ENCODE peak calls at places on chromosomes 3 and 15, in six cellular contexts. P, W, F, Q, U and C are unnamed samples.

GRCh38 chr3:82939491-82940097 is 1178.1 kb upstream of the GBE1 start:
- DNase-seq in P (no peak), F (no peak), U (no peak), Q (no peak), W (no peak), C (no peak)

GRCh38 chr3:119562307-119562961 is 3.0 kb upstream of the CD80 start:
- DNase-seq in P (no peak), W (peak; percentile 37), Q (no peak), F (no peak), U (no peak), C (no peak)

GRCh38 chr3:127085576-127085975 is 102.7 kb downstream of the PLXNA1 start:
- DNase-seq in P (no peak), U (no peak), Q (no peak), F (no peak), W (no peak), C (no peak)

GRCh38 chr15:65940618-65940909 is 71.3 kb downstream of the RAB11A start:
- DNase-seq in U (peak; percentile 13), F (no peak), W (no peak), Q (no peak), P (no peak), C (no peak)

GRCh38 chr3:51280171-51280570 is 104.9 kb upstream of the MANF start:
- DNase-seq in P (no peak), W (no peak), U (no peak), F (no peak), Q (no peak), C (no peak)

GRCh38 chr3:107675233-107675900 is 152.6 kb downstream of the BBX start:
- DNase-seq in U (no peak), P (no peak), Q (no peak), F (no peak), W (no peak), C (no peak)

GRCh38 chr15:38412466-38412865 is 41.5 kb upstream of the FAM98B start:
- DNase-seq in Q (no peak), U (no peak), F (no peak), W (no peak), P (no peak), C (no peak)

GRCh38 chr3:153753035-153753434 is 368.2 kb upstream of the ARHGEF26 start:
- DNase-seq in F (no peak), P (no peak), U (no peak), W (no peak), Q (no peak), C (no peak)

GRCh38 chr15:100703032-100703578 is 100.7 kb downstream of the ASB7 start:
- DNase-seq in P (peak; percentile 66), Q (no peak), F (peak; percentile 56), W (no peak), U (peak; percentile 93), C (peak; percentile 11)

GRCh38 chr15:91316123-91316522 is 216.1 kb downstream of the SV2B start:
- DNase-seq in W (peak; percentile 14), U (no peak), Q (no peak), P (no peak), F (no peak), C (peak; percentile 52)

GRCh38 chr3:67362686-67363085 is 291.7 kb downstream of the SUCLG2 start:
- DNase-seq in F (no peak), W (no peak), Q (no peak), U (peak; percentile 21), P (no peak), C (peak; percentile 65)

GRCh38 chr3:52495096-52495495 is at the start of gene STAB1:
- DNase-seq in U (no peak), P (peak; percentile 19), Q (no peak), F (no peak), W (no peak), C (no peak)
- H3K4me3 ChIP-seq in U (no peak within 1 kb of the TSS), P (no peak within 1 kb of the TSS), Q (peak within 1 kb of the TSS; percentile 53), F (no peak within 1 kb of the TSS), W (no peak within 1 kb of the TSS), C (no peak within 1 kb of the TSS)

GRCh38 chr15:50908209-50909043 is at the start of gene AP4E1:
- DNase-seq in W (peak; percentile 94), F (peak; percentile 85), U (peak; percentile 91), Q (peak; percentile 58), P (peak; percentile 97), C (peak; percentile 94)

GRCh38 chr15:50911001-50911400 is 2.5 kb downstream of the AP4E1 start:
- DNase-seq in F (no peak), P (peak; percentile 87), U (peak; percentile 49), W (no peak), Q (no peak), C (no peak)

GRCh38 chr15:50907866-50908208 is 646 bp upstream of the AP4E1 start:
- DNase-seq in F (no peak), Q (no peak), U (peak; percentile 28), W (peak; percentile 60), P (peak; percentile 45), C (peak; percentile 28)

GRCh38 chr15:50906954-50907865 is 1.3 kb upstream of the AP4E1 start:
- DNase-seq in F (no peak), U (peak; percentile 4), Q (no peak), P (no peak), W (peak; percentile 87), C (peak; percentile 73)

DNA sequence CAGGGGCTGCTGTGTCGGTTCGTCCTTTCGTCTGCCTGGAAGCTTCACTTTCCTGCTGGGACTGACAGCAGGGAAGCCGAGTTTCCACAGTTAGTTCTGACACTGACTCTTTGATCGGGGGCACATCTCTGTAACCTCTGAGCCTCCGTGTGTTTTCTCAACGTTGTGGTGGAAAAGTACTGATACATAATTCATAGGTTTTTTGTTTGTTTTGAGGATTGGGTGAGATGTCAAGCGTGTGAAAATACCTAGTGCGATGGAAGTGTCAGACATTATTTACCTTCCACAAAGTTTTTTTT is 510 bp downstream of the AP4E1 start:
- DNase-seq in W (no peak), Q (no peak), F (no peak), P (peak; percentile 8), U (no peak), C (peak; percentile 8)
- H3K4me3 ChIP-seq in W (peak overlapping the region; percentile 87), Q (peak overlapping the region; percentile 97), F (peak overlapping the region; percentile 87), P (peak overlapping the region; percentile 92), U (peak overlapping the region; percentile 81), C (peak overlapping the region; percentile 87)

DNA sequence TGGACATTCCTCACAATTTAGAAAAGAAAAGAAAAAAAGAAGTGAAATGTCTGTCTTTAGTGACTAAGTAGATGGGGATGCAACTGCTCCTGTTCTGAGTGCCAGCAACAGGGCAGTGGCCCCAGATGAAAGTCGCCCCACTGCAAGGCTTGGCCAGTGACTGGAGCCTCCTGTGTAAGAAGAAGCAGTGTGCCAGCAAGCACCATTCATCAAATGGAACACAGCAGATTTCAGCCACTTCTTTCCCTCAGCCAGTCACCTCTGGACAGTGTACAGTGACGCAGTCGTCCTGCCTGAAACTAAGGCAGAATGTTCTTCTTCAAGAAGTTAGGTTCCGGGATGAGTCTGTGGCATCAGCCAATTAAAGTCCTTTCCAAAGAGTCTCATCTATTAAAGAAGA is 91.4 kb downstream of the FSIP1 start:
- DNase-seq in P (peak; percentile 6), F (no peak), W (no peak), U (no peak), Q (no peak), C (no peak)
- H3K4me3 ChIP-seq in P (no peak overlapping the region), F (no peak overlapping the region), W (no peak overlapping the region), U (no peak overlapping the region), Q (no peak overlapping the region), C (no peak overlapping the region)

GRCh38 chr15:29102911-29103824 is 166.5 kb downstream of the NSMCE3 start:
- DNase-seq in U (no peak), F (no peak), Q (no peak), W (peak; percentile 18), P (peak; percentile 18), C (no peak)
- H3K4me3 ChIP-seq in U (no peak overlapping the region), F (peak overlapping the region; percentile 43), Q (peak overlapping the region; percentile 70), W (no peak overlapping the region), P (peak overlapping the region; percentile 36), C (no peak overlapping the region)

GRCh38 chr3:25782636-25782937 is 656 bp downstream of the NGLY1 start:
- DNase-seq in Q (no peak), F (no peak), U (no peak), P (no peak), W (no peak), C (no peak)

GRCh38 chr3:25782938-25783660 is at the start of gene NGLY1:
- DNase-seq in P (peak; percentile 89), F (peak; percentile 36), Q (peak; percentile 29), W (peak; percentile 83), U (peak; percentile 75), C (peak; percentile 71)

GRCh38 chr3:25781145-25781757 is 2.0 kb downstream of the NGLY1 start:
- DNase-seq in W (no peak), F (no peak), P (no peak), Q (no peak), U (no peak), C (no peak)

GRCh38 chr3:25781758-25782594 is 1.3 kb downstream of the NGLY1 start:
- DNase-seq in F (no peak), W (no peak), U (no peak), Q (no peak), P (no peak), C (no peak)

GRCh38 chr3:25780618-25781017 is 2.6 kb downstream of the NGLY1 start:
- DNase-seq in W (no peak), P (no peak), F (no peak), Q (no peak), U (no peak), C (no peak)
- H3K4me3 ChIP-seq in W (no peak overlapping the region), P (no peak overlapping the region), F (no peak overlapping the region), Q (no peak overlapping the region), U (no peak overlapping the region), C (no peak overlapping the region)

GRCh38 chr3:169149349-169149890 is 514.1 kb downstream of the MECOM start:
- DNase-seq in P (peak; percentile 93), Q (peak; percentile 34), U (peak; percentile 80), W (peak; percentile 33), F (peak; percentile 62), C (peak; percentile 61)
- H3K4me3 ChIP-seq in P (peak overlapping the region; percentile 51), Q (peak overlapping the region; percentile 88), U (peak overlapping the region; percentile 43), W (no peak overlapping the region), F (peak overlapping the region; percentile 63), C (no peak overlapping the region)

GRCh38 chr3:9770276-9770812 is 597 bp upstream of the CAMK1 start:
- DNase-seq in W (no peak), P (peak; percentile 91), U (no peak), F (no peak), Q (peak; percentile 50), C (no peak)

GRCh38 chr3:9768376-9768775 is 1.4 kb downstream of the CAMK1 start:
- DNase-seq in U (no peak), W (no peak), Q (no peak), F (no peak), P (no peak), C (no peak)

GRCh38 chr3:9767418-9767817 is 2.3 kb downstream of the CAMK1 start:
- DNase-seq in U (no peak), Q (no peak), W (no peak), P (no peak), F (no peak), C (no peak)

GRCh38 chr3:9769426-9770275 is at the start of gene CAMK1:
- DNase-seq in F (no peak), Q (no peak), U (peak; percentile 58), P (peak; percentile 78), W (peak; percentile 32), C (no peak)

DNA sequence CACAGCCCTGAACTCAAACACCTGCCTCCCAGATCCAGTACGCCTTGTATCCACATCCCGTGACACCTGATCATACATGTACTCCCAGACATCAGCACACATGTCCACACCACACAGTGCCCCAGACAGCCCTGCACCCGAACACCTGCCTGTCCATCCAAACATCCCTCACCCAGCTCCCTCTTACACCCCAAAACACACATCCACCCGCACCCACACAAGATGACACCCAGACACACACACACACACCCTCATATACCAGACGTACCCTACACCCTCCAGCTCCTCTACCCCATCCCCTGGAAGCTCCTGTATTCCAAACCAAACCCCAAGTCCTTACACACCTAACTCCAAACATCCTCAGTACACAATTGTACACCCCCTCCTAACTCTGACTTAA is 735 bp downstream of the CAMK1 start:
- DNase-seq in W (no peak), Q (no peak), U (no peak), P (no peak), F (no peak), C (no peak)
- H3K4me3 ChIP-seq in W (no peak overlapping the region), Q (peak overlapping the region; percentile 89), U (peak overlapping the region; percentile 72), P (peak overlapping the region; percentile 66), F (peak overlapping the region; percentile 67), C (no peak overlapping the region)